ENCODE peak calls at places on chromosomes 2 and 18, in ten cellular contexts. S is H1, Q is mucosa of descending colon, J is body of pancreas, R is left ventricle myocardium inferior, Z is tibial artery, M is prostate gland, L is cardiac muscle cell, D is thoracic aorta, I is PC-9. P is an unnamed sample.
A peak's percentile ranks its signal among the peaks of the same experiment; 100 is the strongest.

GRCh38 chr18:56068030-56068671 is 480.2 kb upstream of the TCF4 start:
- DNase-seq in S (no peak), Q (no peak), J (no peak), R (no peak), Z (no peak), M (no peak), L (no peak), D (no peak), I (no peak), P (peak; percentile 15)

GRCh38 chr2:37376421-37377186 is 32.2 kb downstream of the QPCT start:
- DNase-seq in S (no peak), Q (no peak), J (no peak), R (no peak), Z (no peak), M (peak; percentile 91), L (no peak), D (no peak), I (no peak), P (no peak)

GRCh38 chr2:160736629-160737028 is 243.0 kb upstream of the RBMS1 start:
- DNase-seq in S (no peak), Q (no peak), J (no peak), R (no peak), Z (no peak), M (no peak), L (no peak), D (no peak), I (peak; percentile 5), P (no peak)

GRCh38 chr2:224909885-224910517 is 132.3 kb downstream of the DOCK10 start:
- DNase-seq in S (no peak), Q (no peak), J (peak; percentile 63), R (peak; percentile 51), Z (peak; percentile 91), M (peak; percentile 46), L (no peak), D (no peak), I (no peak), P (no peak)

GRCh38 chr2:16059393-16060016 is 119.2 kb downstream of the MYCN start:
- DNase-seq in S (no peak), Q (no peak), J (no peak), R (no peak), Z (no peak), M (no peak), L (no peak), D (no peak), I (no peak), P (no peak)

GRCh38 chr2:1972428-1972827 is 228.1 kb upstream of the PXDN start:
- DNase-seq in S (no peak), Q (no peak), J (peak; percentile 35), R (peak; percentile 27), Z (no peak), M (peak; percentile 20), L (peak; percentile 93), D (no peak), I (no peak), P (peak; percentile 7)

GRCh38 chr18:6835345-6835744 is 105.8 kb downstream of the ARHGAP28 start:
- DNase-seq in S (no peak), Q (no peak), J (no peak), R (no peak), Z (no peak), M (no peak), L (no peak), D (no peak), I (no peak), P (no peak)

GRCh38 chr2:172375247-172375646 is 52.1 kb upstream of the ITGA6 start:
- DNase-seq in S (no peak), Q (no peak), J (peak; percentile 49), R (no peak), Z (no peak), M (no peak), L (no peak), D (no peak), I (no peak), P (no peak)

GRCh38 chr2:5479265-5479928 is 212.8 kb upstream of the SOX11 start:
- DNase-seq in S (no peak), Q (no peak), J (no peak), R (no peak), Z (no peak), M (no peak), L (no peak), D (no peak), I (no peak), P (no peak)

GRCh38 chr2:38122344-38122743 is 46.4 kb upstream of the CYP1B1 start:
- DNase-seq in S (no peak), Q (no peak), J (no peak), R (peak; percentile 30), Z (peak; percentile 72), M (no peak), L (no peak), D (no peak), I (no peak), P (no peak)

GRCh38 chr2:41711736-41712135 is 336.1 kb upstream of the PKDCC start:
- DNase-seq in S (no peak), Q (no peak), J (no peak), R (no peak), Z (no peak), M (no peak), L (no peak), D (no peak), I (no peak), P (no peak)

GRCh38 chr2:226730487-226730886 is 69.1 kb downstream of the IRS1 start:
- DNase-seq in S (no peak), Q (no peak), J (peak; percentile 17), R (no peak), Z (no peak), M (no peak), L (peak; percentile 48), D (no peak), I (no peak), P (no peak)

GRCh38 chr2:199596549-199596948 is 138.8 kb upstream of the SATB2 start:
- DNase-seq in S (no peak), Q (no peak), J (peak; percentile 7), R (no peak), Z (no peak), M (no peak), L (no peak), D (no peak), I (no peak), P (no peak)

GRCh38 chr2:129400825-129401224 is 578.6 kb upstream of the RAB6C start:
- DNase-seq in S (no peak), Q (no peak), J (peak; percentile 7), R (no peak), Z (no peak), M (no peak), L (peak; percentile 34), D (no peak), I (no peak), P (no peak)

GRCh38 chr2:129402076-129402475 is 577.4 kb upstream of the RAB6C start:
- DNase-seq in S (no peak), Q (no peak), J (no peak), R (no peak), Z (no peak), M (no peak), L (peak; percentile 6), D (no peak), I (no peak), P (no peak)

GRCh38 chr2:129396980-129397599 is 582.4 kb upstream of the RAB6C start:
- DNase-seq in S (no peak), Q (no peak), J (peak; percentile 61), R (no peak), Z (no peak), M (peak; percentile 61), L (peak; percentile 64), D (no peak), I (peak; percentile 16), P (peak; percentile 28)
- TF ChIP-seq CTCF in S (peak; percentile 58), Q (no peak), J (peak; percentile 75), R (peak; percentile 70), Z (peak; percentile 67), M (peak; percentile 72), L (peak; percentile 75), D (peak; percentile 57), I (peak; percentile 61), P (peak; percentile 86)

GRCh38 chr18:3329871-3330270 is 67.9 kb downstream of the MYL12B start:
- DNase-seq in S (no peak), Q (no peak), J (no peak), R (no peak), Z (no peak), M (no peak), L (no peak), D (no peak), I (no peak), P (no peak)

GRCh38 chr18:3330622-3331021 is 68.7 kb downstream of the MYL12B start:
- DNase-seq in S (no peak), Q (no peak), J (no peak), R (no peak), Z (no peak), M (peak; percentile 44), L (no peak), D (no peak), I (peak; percentile 47), P (no peak)

GRCh38 chr18:3332376-3332775 is 70.4 kb downstream of the MYL12B start:
- DNase-seq in S (no peak), Q (no peak), J (no peak), R (no peak), Z (no peak), M (no peak), L (no peak), D (no peak), I (no peak), P (no peak)

GRCh38 chr18:3333721-3334386 is 71.9 kb downstream of the MYL12B start:
- DNase-seq in S (no peak), Q (no peak), J (no peak), R (no peak), Z (no peak), M (no peak), L (no peak), D (no peak), I (no peak), P (no peak)

GRCh38 chr18:3333056-3333720 is 71.3 kb downstream of the MYL12B start:
- DNase-seq in S (no peak), Q (no peak), J (no peak), R (no peak), Z (no peak), M (no peak), L (no peak), D (no peak), I (no peak), P (no peak)
- H3K9me3 ChIP-seq in S (no peaks in the 10 kb centered on the region), Q (no peaks in the 10 kb centered on the region), J (no peaks in the 10 kb centered on the region), R (no peaks in the 10 kb centered on the region), Z (no peaks in the 10 kb centered on the region), M (no peaks in the 10 kb centered on the region), L (no peaks in the 10 kb centered on the region), D (no peaks in the 10 kb centered on the region), I (peaks cover 8% of the 10 kb centered on the region), P (no peaks in the 10 kb centered on the region)

DNA sequence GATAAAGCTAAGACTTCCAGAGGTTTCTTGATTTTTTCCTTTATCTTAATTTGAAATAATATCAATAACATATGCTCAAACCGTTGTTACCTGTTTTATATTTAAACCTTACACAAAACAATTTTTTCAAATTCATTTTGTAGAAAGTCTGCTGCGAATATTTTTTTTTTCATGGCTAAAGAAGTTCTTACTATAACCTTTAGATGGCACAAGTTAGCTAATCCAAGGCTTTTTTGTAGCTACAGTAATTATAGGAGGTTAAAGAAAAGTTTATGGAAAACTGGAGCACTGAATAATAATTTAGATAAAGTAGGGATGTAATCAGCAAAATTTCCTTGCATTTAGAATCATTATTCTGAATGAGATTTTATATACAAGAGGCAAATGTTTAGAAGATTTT is 78.0 kb upstream of the PNPT1 start:
- DNase-seq in S (no peak), Q (no peak), J (no peak), R (no peak), Z (no peak), M (no peak), L (peak; percentile 35), D (no peak), I (no peak), P (no peak)
- TF ChIP-seq CTCF in S (no peak), Q (peak; percentile 22), J (peak; percentile 83), R (peak; percentile 69), Z (peak; percentile 79), M (peak; percentile 69), L (peak; percentile 64), D (peak; percentile 81), I (peak; percentile 95), P (peak; percentile 51)

GRCh38 chr2:27303093-27304025 is 4.9 kb downstream of the UCN start:
- DNase-seq in S (no peak), Q (peak; percentile 48), J (peak; percentile 78), R (no peak), Z (no peak), M (peak; percentile 40), L (peak; percentile 88), D (no peak), I (peak; percentile 36), P (peak; percentile 42)
- H3K9me3 ChIP-seq in S (no peaks in the 10 kb centered on the region), Q (no peaks in the 10 kb centered on the region), J (no peaks in the 10 kb centered on the region), R (no peaks in the 10 kb centered on the region), Z (peaks cover 5% of the 10 kb centered on the region), M (no peaks in the 10 kb centered on the region), L (no peaks in the 10 kb centered on the region), D (no peaks in the 10 kb centered on the region), I (no peaks in the 10 kb centered on the region), P (no peaks in the 10 kb centered on the region)

P was measured in keratinocyte.